ENCODE peak calls at places on chromosomes 1 and 21, in seven cellular contexts. One of them, this sample, is unnamed.

GRCh38 chr1:43716559-43717281 is 9.4 kb downstream of the ST3GAL3 start:
- DNase-seq in PC-9: no peak
- DNase-seq in choroid plexus epithelial cell: no peak
- DNase-seq in fibroblast of lung: no peak
- DNase-seq in left lung: no peak
- DNase-seq in breast epithelium: no peak
- DNase-seq in body of pancreas: no peak
- DNase-seq in this sample: no peak

GRCh38 chr21:41326414-41327080 is 9.9 kb downstream of the FAM3B start:
- DNase-seq in PC-9: no peak
- DNase-seq in choroid plexus epithelial cell: no peak
- DNase-seq in fibroblast of lung: no peak
- DNase-seq in left lung: no peak
- DNase-seq in breast epithelium: no peak
- DNase-seq in body of pancreas: peak
- DNase-seq in this sample: no peak

GRCh38 chr1:37391181-37391949 is 83.0 kb upstream of the ZC3H12A start:
- DNase-seq in PC-9: no peak
- DNase-seq in choroid plexus epithelial cell: peak
- DNase-seq in fibroblast of lung: no peak
- DNase-seq in left lung: no peak
- DNase-seq in breast epithelium: no peak
- DNase-seq in body of pancreas: no peak
- DNase-seq in this sample: no peak

GRCh38 chr1:242784807-242785206 is 260.3 kb upstream of the PLD5 start:
- DNase-seq in PC-9: no peak
- DNase-seq in choroid plexus epithelial cell: peak
- DNase-seq in fibroblast of lung: peak
- DNase-seq in left lung: no peak
- DNase-seq in breast epithelium: no peak
- DNase-seq in body of pancreas: no peak
- DNase-seq in this sample: peak

GRCh38 chr21:36035381-36035791 is 24.9 kb downstream of the SETD4 start:
- DNase-seq in PC-9: no peak
- DNase-seq in choroid plexus epithelial cell: no peak
- DNase-seq in fibroblast of lung: no peak
- DNase-seq in left lung: no peak
- DNase-seq in breast epithelium: no peak
- DNase-seq in body of pancreas: no peak
- DNase-seq in this sample: no peak

GRCh38 chr1:197096137-197096536 is 29.1 kb upstream of the F13B start:
- DNase-seq in PC-9: no peak
- DNase-seq in choroid plexus epithelial cell: no peak
- DNase-seq in fibroblast of lung: no peak
- DNase-seq in left lung: no peak
- DNase-seq in breast epithelium: no peak
- DNase-seq in body of pancreas: no peak
- DNase-seq in this sample: no peak

GRCh38 chr1:33246171-33246570 is 10.1 kb upstream of the ZNF362 start:
- DNase-seq in PC-9: no peak
- DNase-seq in choroid plexus epithelial cell: no peak
- DNase-seq in fibroblast of lung: no peak
- DNase-seq in left lung: no peak
- DNase-seq in breast epithelium: no peak
- DNase-seq in body of pancreas: no peak
- DNase-seq in this sample: no peak

GRCh38 chr1:3096360-3096759 is 27.4 kb downstream of the PRDM16 start:
- DNase-seq in PC-9: no peak
- DNase-seq in choroid plexus epithelial cell: no peak
- DNase-seq in fibroblast of lung: no peak
- DNase-seq in left lung: no peak
- DNase-seq in breast epithelium: no peak
- DNase-seq in body of pancreas: no peak
- DNase-seq in this sample: no peak

GRCh38 chr1:44602675-44603610 is 71.3 kb downstream of the TMEM53 start:
- DNase-seq in PC-9: no peak
- DNase-seq in choroid plexus epithelial cell: no peak
- DNase-seq in fibroblast of lung: no peak
- DNase-seq in left lung: no peak
- DNase-seq in breast epithelium: no peak
- DNase-seq in body of pancreas: peak
- DNase-seq in this sample: no peak

GRCh38 chr1:91806777-91807700 is 78.9 kb downstream of the TGFBR3 start:
- DNase-seq in PC-9: no peak
- DNase-seq in choroid plexus epithelial cell: peak
- DNase-seq in fibroblast of lung: peak
- DNase-seq in left lung: no peak
- DNase-seq in breast epithelium: no peak
- DNase-seq in body of pancreas: no peak
- DNase-seq in this sample: peak

GRCh38 chr1:2479618-2480017 is 3.5 kb downstream of the PLCH2 start:
- DNase-seq in PC-9: no peak
- DNase-seq in choroid plexus epithelial cell: no peak
- DNase-seq in fibroblast of lung: no peak
- DNase-seq in left lung: no peak
- DNase-seq in breast epithelium: no peak
- DNase-seq in body of pancreas: no peak
- DNase-seq in this sample: no peak

GRCh38 chr1:175319112-175319911 is 126.7 kb upstream of the KIAA0040 start:
- DNase-seq in PC-9: peak
- DNase-seq in choroid plexus epithelial cell: peak
- DNase-seq in fibroblast of lung: peak
- DNase-seq in left lung: peak
- DNase-seq in breast epithelium: peak
- DNase-seq in body of pancreas: peak
- DNase-seq in this sample: peak

GRCh38 chr1:2475571-2475970 is 518 bp upstream of the PLCH2 start:
- DNase-seq in PC-9: no peak
- DNase-seq in choroid plexus epithelial cell: no peak
- DNase-seq in fibroblast of lung: no peak
- DNase-seq in left lung: no peak
- DNase-seq in breast epithelium: no peak
- DNase-seq in body of pancreas: no peak
- DNase-seq in this sample: no peak

GRCh38 chr1:1893997-1894353 is 3.1 kb upstream of the GNB1 start:
- DNase-seq in PC-9: no peak
- DNase-seq in choroid plexus epithelial cell: no peak
- DNase-seq in fibroblast of lung: no peak
- DNase-seq in left lung: no peak
- DNase-seq in breast epithelium: no peak
- DNase-seq in body of pancreas: no peak
- DNase-seq in this sample: no peak

GRCh38 chr1:51518730-51519047 is 377 bp downstream of the EPS15 start:
- DNase-seq in PC-9: peak
- DNase-seq in choroid plexus epithelial cell: peak
- DNase-seq in fibroblast of lung: no peak
- DNase-seq in left lung: peak
- DNase-seq in breast epithelium: no peak
- DNase-seq in body of pancreas: peak
- DNase-seq in this sample: no peak

GRCh38 chr1:3735027-3735682 is 17.1 kb upstream of the CCDC27 start:
- DNase-seq in PC-9: no peak
- DNase-seq in choroid plexus epithelial cell: no peak
- DNase-seq in fibroblast of lung: no peak
- DNase-seq in left lung: no peak
- DNase-seq in breast epithelium: no peak
- DNase-seq in body of pancreas: no peak
- DNase-seq in this sample: no peak

GRCh38 chr1:222777463-222777862 is 37.4 kb upstream of the DISP1 start:
- DNase-seq in PC-9: no peak
- DNase-seq in choroid plexus epithelial cell: peak
- DNase-seq in fibroblast of lung: peak
- DNase-seq in left lung: no peak
- DNase-seq in breast epithelium: no peak
- DNase-seq in body of pancreas: no peak
- DNase-seq in this sample: peak

GRCh38 chr1:32250893-32251716 is at the start of gene LCK:
- DNase-seq in PC-9: no peak
- DNase-seq in choroid plexus epithelial cell: no peak
- DNase-seq in fibroblast of lung: no peak
- DNase-seq in left lung: no peak
- DNase-seq in breast epithelium: no peak
- DNase-seq in body of pancreas: no peak
- DNase-seq in this sample: no peak

GRCh38 chr1:43719063-43719462 is 11.7 kb downstream of the ST3GAL3 start:
- DNase-seq in PC-9: no peak
- DNase-seq in choroid plexus epithelial cell: peak
- DNase-seq in fibroblast of lung: no peak
- DNase-seq in left lung: no peak
- DNase-seq in breast epithelium: no peak
- DNase-seq in body of pancreas: no peak
- DNase-seq in this sample: peak

GRCh38 chr1:40251456-40251855 is 3.7 kb downstream of the TMCO2 start:
- DNase-seq in PC-9: no peak
- DNase-seq in choroid plexus epithelial cell: no peak
- DNase-seq in fibroblast of lung: no peak
- DNase-seq in left lung: no peak
- DNase-seq in breast epithelium: no peak
- DNase-seq in body of pancreas: no peak
- DNase-seq in this sample: no peak

GRCh38 chr1:66917476-66917875 is 7.2 kb downstream of the DNAI4 start:
- DNase-seq in PC-9: no peak
- DNase-seq in choroid plexus epithelial cell: no peak
- DNase-seq in fibroblast of lung: no peak
- DNase-seq in left lung: no peak
- DNase-seq in breast epithelium: no peak
- DNase-seq in body of pancreas: no peak
- DNase-seq in this sample: no peak

GRCh38 chr1:155389831-155390230 is 69.1 kb downstream of the RUSC1 start:
- DNase-seq in PC-9: no peak
- DNase-seq in choroid plexus epithelial cell: peak
- DNase-seq in fibroblast of lung: peak
- DNase-seq in left lung: no peak
- DNase-seq in breast epithelium: no peak
- DNase-seq in body of pancreas: no peak
- DNase-seq in this sample: no peak

GRCh38 chr1:95809391-95809790 is 575.4 kb downstream of the RWDD3 start:
- DNase-seq in PC-9: no peak
- DNase-seq in choroid plexus epithelial cell: no peak
- DNase-seq in fibroblast of lung: no peak
- DNase-seq in left lung: no peak
- DNase-seq in breast epithelium: no peak
- DNase-seq in body of pancreas: no peak
- DNase-seq in this sample: no peak

GRCh38 chr1:95806171-95806570 is 572.2 kb downstream of the RWDD3 start:
- DNase-seq in PC-9: no peak
- DNase-seq in choroid plexus epithelial cell: no peak
- DNase-seq in fibroblast of lung: no peak
- DNase-seq in left lung: no peak
- DNase-seq in breast epithelium: no peak
- DNase-seq in body of pancreas: no peak
- DNase-seq in this sample: no peak
- TF ChIP-seq CTCF in PC-9: no peak
- TF ChIP-seq CTCF in choroid plexus epithelial cell: no peak
- TF ChIP-seq CTCF in fibroblast of lung: no peak
- TF ChIP-seq CTCF in left lung: no peak
- TF ChIP-seq CTCF in breast epithelium: no peak
- TF ChIP-seq CTCF in body of pancreas: no peak
- TF ChIP-seq CTCF in this sample: no peak

DNA sequence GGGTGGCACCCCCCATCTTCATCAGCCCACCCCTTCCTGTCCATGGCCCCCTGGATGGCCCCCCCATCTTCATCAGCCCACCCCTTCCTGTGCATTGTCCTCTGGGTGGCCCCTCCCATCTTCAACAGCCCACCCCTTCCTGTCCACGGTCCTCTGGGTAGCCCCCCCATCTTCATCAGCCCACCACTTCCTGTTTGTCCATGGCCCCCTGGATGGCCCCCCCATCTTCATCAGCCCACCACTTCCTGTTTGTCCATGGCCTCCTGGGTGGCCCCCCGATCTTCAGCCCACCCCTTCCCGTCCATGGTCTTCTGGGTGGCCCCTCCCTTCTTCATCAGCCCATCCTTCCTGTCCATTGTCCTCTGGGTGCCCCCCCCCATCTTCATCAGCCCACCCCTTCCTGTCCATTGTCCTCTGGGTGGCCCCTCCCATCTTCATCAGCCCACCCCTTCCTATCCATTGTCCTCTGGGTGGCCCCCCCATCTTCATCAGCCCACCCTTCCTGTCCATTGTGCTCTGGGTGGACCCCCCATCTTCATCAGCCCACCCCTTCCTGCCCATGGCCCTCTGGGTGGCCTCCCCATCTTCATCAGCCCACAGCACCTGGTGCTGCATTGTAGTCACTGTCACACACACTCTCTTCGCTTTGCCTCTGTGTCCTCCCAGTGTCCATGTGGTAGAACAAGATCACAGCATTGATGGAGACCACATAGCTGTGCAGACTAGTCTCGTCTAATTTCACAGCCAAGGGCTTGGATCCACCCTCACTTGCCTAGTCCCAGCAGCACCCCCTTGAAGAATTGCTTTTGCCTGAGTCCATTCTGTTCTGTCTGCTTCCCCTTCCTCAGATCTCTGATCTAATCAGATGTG is 95.9 kb downstream of the PCBP3 start:
- DNase-seq in PC-9: no peak
- DNase-seq in choroid plexus epithelial cell: no peak
- DNase-seq in fibroblast of lung: no peak
- DNase-seq in left lung: no peak
- DNase-seq in breast epithelium: no peak
- DNase-seq in body of pancreas: no peak
- DNase-seq in this sample: no peak
- H3K4me3 ChIP-seq in PC-9: no peak
- H3K4me3 ChIP-seq in choroid plexus epithelial cell: no peak
- H3K4me3 ChIP-seq in fibroblast of lung: no peak
- H3K4me3 ChIP-seq in left lung: no peak
- H3K4me3 ChIP-seq in breast epithelium: no peak
- H3K4me3 ChIP-seq in body of pancreas: no peak
- H3K4me3 ChIP-seq in this sample: no peak

GRCh38 chr1:215192306-215192705 is 109.8 kb downstream of the KCNK2 start:
- DNase-seq in PC-9: no peak
- DNase-seq in choroid plexus epithelial cell: peak
- DNase-seq in fibroblast of lung: peak
- DNase-seq in left lung: no peak
- DNase-seq in breast epithelium: no peak
- DNase-seq in body of pancreas: no peak
- DNase-seq in this sample: peak
- TF ChIP-seq CTCF in PC-9: no peak
- TF ChIP-seq CTCF in choroid plexus epithelial cell: no peak
- TF ChIP-seq CTCF in fibroblast of lung: no peak
- TF ChIP-seq CTCF in left lung: no peak
- TF ChIP-seq CTCF in breast epithelium: no peak
- TF ChIP-seq CTCF in body of pancreas: no peak
- TF ChIP-seq CTCF in this sample: no peak

DNA sequence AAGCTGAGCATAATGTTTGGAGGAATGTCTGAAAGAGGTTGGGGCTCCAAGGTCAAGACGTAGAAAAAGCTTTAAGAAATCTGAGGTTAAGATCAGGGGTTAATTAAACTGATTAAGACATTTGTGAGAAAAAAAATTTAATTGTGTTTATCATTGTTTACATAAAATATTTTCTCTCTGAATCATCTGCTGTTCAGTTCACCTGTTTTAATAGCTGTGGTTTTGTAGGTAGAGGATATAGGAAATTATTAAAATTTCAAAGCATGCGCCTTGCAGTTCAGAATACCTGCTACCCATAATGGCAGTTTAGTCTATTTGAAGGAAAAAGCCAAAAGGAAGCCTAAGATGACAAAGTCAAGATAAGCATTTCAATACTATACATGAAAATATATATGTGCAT is 153.2 kb downstream of the SPATA46 start:
- DNase-seq in PC-9: no peak
- DNase-seq in choroid plexus epithelial cell: no peak
- DNase-seq in fibroblast of lung: no peak
- DNase-seq in left lung: no peak
- DNase-seq in breast epithelium: no peak
- DNase-seq in body of pancreas: no peak
- DNase-seq in this sample: no peak
- H3K4me3 ChIP-seq in PC-9: no peak
- H3K4me3 ChIP-seq in choroid plexus epithelial cell: no peak
- H3K4me3 ChIP-seq in fibroblast of lung: no peak
- H3K4me3 ChIP-seq in left lung: no peak
- H3K4me3 ChIP-seq in breast epithelium: no peak
- H3K4me3 ChIP-seq in body of pancreas: no peak
- H3K4me3 ChIP-seq in this sample: no peak

GRCh38 chr1:111346089-111346885 is 55.6 kb downstream of the CHIA start:
- DNase-seq in PC-9: peak
- DNase-seq in choroid plexus epithelial cell: peak
- DNase-seq in fibroblast of lung: peak
- DNase-seq in left lung: peak
- DNase-seq in breast epithelium: peak
- DNase-seq in body of pancreas: peak
- DNase-seq in this sample: peak
- TF ChIP-seq CTCF in PC-9: no peak
- TF ChIP-seq CTCF in choroid plexus epithelial cell: peak
- TF ChIP-seq CTCF in fibroblast of lung: no peak
- TF ChIP-seq CTCF in left lung: no peak
- TF ChIP-seq CTCF in breast epithelium: peak
- TF ChIP-seq CTCF in body of pancreas: no peak
- TF ChIP-seq CTCF in this sample: no peak

This sample was measured in fibroblast of the aortic adventitia.